ENCODE peak calls at places on chromosomes 6 and 20, in four cellular contexts. One of them, this sample, is unnamed.

GRCh38 chr6:1391692-1392309 is 2.4 kb downstream of the FOXF2 start:
- DNase-seq in A549: no peak
- DNase-seq in K562: no peak
- DNase-seq in HepG2: no peak
- DNase-seq in this sample: no peak

GRCh38 chr6:169933839-169934698 is 182.6 kb downstream of the ERMARD start:
- DNase-seq in A549: no peak
- DNase-seq in K562: no peak
- DNase-seq in HepG2: no peak
- DNase-seq in this sample: no peak

GRCh38 chr6:134145786-134146185 is 93.4 kb upstream of the SLC2A12 start:
- DNase-seq in A549: no peak
- DNase-seq in K562: no peak
- DNase-seq in HepG2: no peak
- DNase-seq in this sample: no peak

GRCh38 chr6:85116475-85116874 is 333.4 kb upstream of the NT5E start:
- DNase-seq in A549: no peak
- DNase-seq in K562: no peak
- DNase-seq in HepG2: no peak
- DNase-seq in this sample: no peak

GRCh38 chr6:872570-873125 is 179.7 kb upstream of the EXOC2 start:
- DNase-seq in A549: no peak
- DNase-seq in K562: no peak
- DNase-seq in HepG2: no peak
- DNase-seq in this sample: no peak

GRCh38 chr6:113184736-113185135 is 672.4 kb upstream of the MARCKS start:
- DNase-seq in A549: no peak
- DNase-seq in K562: no peak
- DNase-seq in HepG2: no peak
- DNase-seq in this sample: no peak

GRCh38 chr6:29763491-29764289 is 40.5 kb downstream of the HLA-F start:
- DNase-seq in A549: no peak
- DNase-seq in K562: no peak
- DNase-seq in HepG2: no peak
- DNase-seq in this sample: no peak

GRCh38 chr20:10217517-10218410 is 866 bp upstream of the SNAP25 start:
- DNase-seq in A549: peak; percentile 65
- DNase-seq in K562: no peak
- DNase-seq in HepG2: no peak
- DNase-seq in this sample: peak; percentile 67

GRCh38 chr20:47681977-47682812 is 103.1 kb downstream of the SULF2 start:
- DNase-seq in A549: no peak
- DNase-seq in K562: no peak
- DNase-seq in HepG2: peak; percentile 81
- DNase-seq in this sample: no peak

GRCh38 chr20:25054995-25055629 is 2.8 kb downstream of the ACSS1 start:
- DNase-seq in A549: no peak
- DNase-seq in K562: no peak
- DNase-seq in HepG2: peak; percentile 80
- DNase-seq in this sample: no peak

GRCh38 chr6:89034586-89035251 is 45.8 kb upstream of the PNRC1 start:
- DNase-seq in A549: no peak
- DNase-seq in K562: no peak
- DNase-seq in HepG2: peak; percentile 67
- DNase-seq in this sample: no peak

GRCh38 chr20:51560550-51561307 is 18.2 kb upstream of the NFATC2 start:
- DNase-seq in A549: no peak
- DNase-seq in K562: no peak
- DNase-seq in HepG2: no peak
- DNase-seq in this sample: no peak

GRCh38 chr6:131353876-131354275 is 218.6 kb downstream of the AKAP7 start:
- DNase-seq in A549: no peak
- DNase-seq in K562: no peak
- DNase-seq in HepG2: no peak
- DNase-seq in this sample: no peak

GRCh38 chr20:64033981-64034493 is 1.9 kb upstream of the C20orf204 start:
- DNase-seq in A549: no peak
- DNase-seq in K562: no peak
- DNase-seq in HepG2: no peak
- DNase-seq in this sample: no peak

DNA sequence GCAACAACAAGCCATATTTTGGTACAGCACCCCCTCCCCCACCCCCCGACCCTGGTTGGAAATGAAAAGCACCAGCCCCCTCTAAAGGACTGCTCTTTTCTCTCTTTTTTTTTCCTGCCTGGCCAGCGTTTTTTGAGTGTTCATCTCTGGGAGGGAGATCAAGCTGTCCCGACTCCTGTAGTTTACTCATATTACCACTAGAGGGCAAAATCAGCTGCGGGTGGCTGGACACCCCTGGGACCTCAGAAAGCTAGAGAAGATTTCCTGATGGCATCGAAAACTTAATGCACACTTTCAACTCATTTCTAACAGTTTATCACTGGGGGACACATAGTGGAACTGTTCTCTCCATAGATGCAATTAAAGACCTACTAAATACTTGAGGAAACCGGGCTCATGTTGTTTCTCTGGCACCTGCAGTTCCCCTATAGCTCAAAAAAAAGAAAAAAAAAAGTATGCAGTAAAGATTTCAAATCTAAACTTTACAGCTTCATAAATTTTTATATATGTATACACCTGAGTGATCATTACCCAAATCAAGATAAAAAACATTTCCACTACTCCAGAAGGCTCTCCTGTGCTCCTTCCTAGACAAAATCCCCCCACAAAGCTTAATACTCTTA is 24.4 kb downstream of the CNBD2 start:
- DNase-seq in A549: peak; percentile 87
- DNase-seq in K562: peak; percentile 84
- DNase-seq in HepG2: peak; percentile 81
- DNase-seq in this sample: peak; percentile 23
- TF ChIP-seq HMGXB4 in A549: no peak
- TF ChIP-seq HMGXB4 in K562: no peak
- TF ChIP-seq HMGXB4 in HepG2: no peak
- TF ChIP-seq HMGXB4 in this sample: no peak

GRCh38 chr6:37320649-37321048 is 33.1 kb upstream of the RNF8 start:
- DNase-seq in A549: no peak
- DNase-seq in K562: no peak
- DNase-seq in HepG2: no peak
- DNase-seq in this sample: no peak

GRCh38 chr6:37321101-37321500 is 32.7 kb upstream of the RNF8 start:
- DNase-seq in A549: no peak
- DNase-seq in K562: no peak
- DNase-seq in HepG2: no peak
- DNase-seq in this sample: no peak

GRCh38 chr6:37321516-37321915 is 32.3 kb upstream of the RNF8 start:
- DNase-seq in A549: no peak
- DNase-seq in K562: no peak
- DNase-seq in HepG2: no peak
- DNase-seq in this sample: no peak

GRCh38 chr6:37323568-37323967 is 30.2 kb upstream of the RNF8 start:
- DNase-seq in A549: no peak
- DNase-seq in K562: no peak
- DNase-seq in HepG2: no peak
- DNase-seq in this sample: no peak

DNA sequence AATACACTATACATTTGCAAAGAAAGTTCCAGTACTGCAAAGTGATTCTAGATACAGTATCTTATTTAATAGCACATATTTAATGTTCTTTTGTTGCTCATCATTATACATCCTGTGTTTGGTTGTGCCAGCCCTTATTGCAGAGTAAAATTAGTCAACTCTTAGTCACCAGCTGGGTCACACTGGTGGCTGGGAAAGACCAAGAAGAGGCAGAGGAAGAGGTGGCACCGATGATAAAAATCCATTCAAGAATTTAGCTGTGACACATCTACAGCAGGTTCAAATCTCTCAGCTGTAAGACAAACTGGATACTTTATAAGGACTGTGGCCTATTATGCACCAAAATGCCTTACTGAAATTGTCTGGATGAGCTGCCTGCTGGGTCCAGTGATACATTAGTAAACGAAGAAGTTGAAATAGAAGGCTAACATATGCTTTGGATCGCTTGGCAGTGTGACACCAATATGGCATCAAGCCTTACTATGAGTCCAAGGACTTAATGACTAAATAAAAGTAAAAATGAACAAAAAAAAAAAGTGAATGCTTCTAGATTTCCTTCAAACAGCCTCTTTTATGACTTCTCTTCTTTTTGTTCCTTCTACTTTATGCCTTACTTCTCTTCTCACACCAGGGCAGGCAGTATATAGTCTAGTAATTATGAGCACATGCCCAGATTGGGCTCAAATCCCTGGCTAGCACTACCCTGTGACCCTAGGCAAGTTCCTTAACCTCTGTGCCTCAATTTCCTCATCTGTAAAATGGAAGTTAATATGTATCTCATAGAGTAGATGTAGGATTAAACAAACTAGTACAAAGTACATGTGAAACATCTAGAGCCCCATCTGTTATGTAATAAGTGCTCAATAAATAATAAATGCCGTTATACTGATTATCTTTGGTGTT is 29.4 kb upstream of the RNF8 start:
- DNase-seq in A549: no peak
- DNase-seq in K562: no peak
- DNase-seq in HepG2: no peak
- DNase-seq in this sample: no peak
- TF ChIP-seq USF2 in A549: no peak
- TF ChIP-seq USF2 in K562: no peak
- TF ChIP-seq USF2 in HepG2: no peak
- TF ChIP-seq USF2 in this sample: no peak

GRCh38 chr20:34389206-34389953 is 26.3 kb downstream of the ITCH start:
- DNase-seq in A549: no peak
- DNase-seq in K562: no peak
- DNase-seq in HepG2: no peak
- DNase-seq in this sample: no peak
- TF ChIP-seq HMGXB4 in A549: no peak
- TF ChIP-seq HMGXB4 in K562: no peak
- TF ChIP-seq HMGXB4 in HepG2: no peak
- TF ChIP-seq HMGXB4 in this sample: no peak

GRCh38 chr20:7693761-7694160 is 246.5 kb downstream of the HAO1 start:
- DNase-seq in A549: no peak
- DNase-seq in K562: no peak
- DNase-seq in HepG2: no peak
- DNase-seq in this sample: no peak

GRCh38 chr20:7692478-7692877 is 247.8 kb downstream of the HAO1 start:
- DNase-seq in A549: no peak
- DNase-seq in K562: no peak
- DNase-seq in HepG2: no peak
- DNase-seq in this sample: no peak

GRCh38 chr20:7695622-7696021 is 244.6 kb downstream of the HAO1 start:
- DNase-seq in A549: no peak
- DNase-seq in K562: no peak
- DNase-seq in HepG2: no peak
- DNase-seq in this sample: no peak

GRCh38 chr20:7694940-7695567 is 245.2 kb downstream of the HAO1 start:
- DNase-seq in A549: no peak
- DNase-seq in K562: no peak
- DNase-seq in HepG2: no peak
- DNase-seq in this sample: no peak

DNA sequence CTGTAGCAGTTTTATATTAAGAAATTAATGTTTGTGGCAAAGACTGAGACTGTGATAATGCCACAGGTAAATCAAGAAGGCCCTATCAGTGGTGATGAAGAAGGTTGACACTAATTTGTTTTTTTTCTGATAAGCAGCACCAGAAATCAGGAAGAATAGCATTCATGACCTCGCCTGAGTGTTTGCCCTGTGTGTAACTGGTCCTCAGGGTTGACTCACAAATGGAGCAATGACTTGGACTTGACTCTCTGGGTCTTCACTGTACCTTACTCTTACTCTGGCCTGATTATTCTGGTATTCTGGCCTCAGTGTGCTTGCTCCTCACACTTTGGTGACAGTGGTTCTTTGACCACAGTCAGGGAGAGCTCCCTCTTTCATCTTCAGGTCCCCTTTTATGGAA is 243.9 kb downstream of the HAO1 start:
- DNase-seq in A549: no peak
- DNase-seq in K562: no peak
- DNase-seq in HepG2: no peak
- DNase-seq in this sample: no peak
- TF ChIP-seq USF2 in A549: no peak
- TF ChIP-seq USF2 in K562: no peak
- TF ChIP-seq USF2 in HepG2: no peak
- TF ChIP-seq USF2 in this sample: no peak

DNA sequence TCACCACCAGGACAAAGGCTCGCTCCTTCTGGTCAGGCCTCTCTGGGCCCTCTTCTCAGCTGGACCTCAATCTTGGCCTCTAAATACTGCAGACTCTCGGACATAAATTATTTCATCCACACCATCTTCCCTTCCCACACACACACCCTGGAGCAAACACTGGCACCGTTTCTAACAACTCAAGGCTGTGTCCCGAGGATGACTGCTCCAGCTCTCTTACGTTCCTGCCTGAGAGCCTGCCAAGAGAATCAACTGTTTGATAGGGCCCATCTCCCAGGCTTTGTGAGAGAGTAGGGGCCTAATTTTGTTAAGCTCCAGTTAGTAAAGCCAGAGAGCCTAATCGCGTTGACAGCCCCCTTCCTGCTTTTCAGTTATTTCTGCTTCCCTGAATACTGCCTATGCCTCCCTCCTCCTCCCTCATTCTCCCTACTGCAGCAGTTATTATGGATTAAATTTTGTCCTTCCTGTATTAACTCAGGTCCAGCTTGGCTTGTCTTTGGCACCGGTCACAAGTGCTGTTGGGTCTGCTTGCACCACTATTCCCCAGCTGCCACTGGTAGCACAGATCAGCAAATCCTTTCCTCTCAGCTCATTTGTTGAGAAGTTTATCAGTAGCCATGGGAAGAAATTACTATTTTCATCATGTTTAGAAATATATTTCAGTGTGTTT is 118.1 kb upstream of the TMEM181 start:
- DNase-seq in A549: no peak
- DNase-seq in K562: no peak
- DNase-seq in HepG2: no peak
- DNase-seq in this sample: no peak
- TF ChIP-seq HMGXB4 in A549: no peak
- TF ChIP-seq HMGXB4 in K562: no peak
- TF ChIP-seq HMGXB4 in HepG2: no peak
- TF ChIP-seq HMGXB4 in this sample: no peak

DNA sequence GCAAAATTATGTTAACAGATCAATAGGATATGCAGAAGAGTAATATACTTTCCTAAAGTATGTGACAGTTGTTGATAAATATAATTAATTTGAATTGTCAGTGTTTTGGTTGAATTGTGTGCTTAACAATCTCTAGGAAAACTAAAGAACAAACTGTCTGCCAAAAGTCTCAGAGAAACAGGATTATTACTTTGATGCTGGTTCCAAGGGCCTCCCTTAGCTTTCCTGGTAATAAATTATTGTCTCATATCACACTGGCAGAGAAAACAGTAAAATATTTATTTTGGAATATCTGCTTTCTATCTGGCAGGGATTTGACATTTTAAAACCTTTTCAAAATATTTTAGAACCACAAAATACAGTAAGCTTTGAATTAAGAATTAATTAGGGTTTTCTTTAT is 40.1 kb upstream of the CARMIL1 start:
- DNase-seq in A549: no peak
- DNase-seq in K562: no peak
- DNase-seq in HepG2: no peak
- DNase-seq in this sample: no peak
- TF ChIP-seq USF2 in A549: no peak
- TF ChIP-seq USF2 in K562: no peak
- TF ChIP-seq USF2 in HepG2: no peak
- TF ChIP-seq USF2 in this sample: no peak

This sample was measured in WTC11.